ENCODE peak calls at places on chromosomes 7 and 10, in six cellular contexts. Z is mesothelial cell of epicardium, X is GM23338, I is neural crest cell, M is GM20000, P is progenitor cell of endocrine pancreas. U is an unnamed sample.

GRCh38 chr7:14236834-14237233 is 247.4 kb upstream of the ETV1 start:
- DNase-seq in M (no peak), Z (no peak), X (no peak), I (no peak), P (no peak), U (no peak)

GRCh38 chr10:76946268-76946667 is 691.3 kb downstream of the KCNMA1 start:
- DNase-seq in M (no peak), Z (no peak), I (no peak), X (no peak), P (no peak), U (no peak)

GRCh38 chr7:5422324-5423271 is 1.0 kb downstream of the TNRC18 start:
- DNase-seq in Z (peak), P (no peak), M (peak), X (peak), I (peak), U (peak)

GRCh38 chr7:79403879-79404278 is 49.6 kb downstream of the MAGI2 start:
- DNase-seq in M (no peak), P (no peak), Z (no peak), I (no peak), X (no peak), U (no peak)

GRCh38 chr10:51960494-51960895 is 261.1 kb upstream of the CSTF2T start:
- DNase-seq in M (peak), Z (no peak), X (peak), P (no peak), I (no peak), U (no peak)

GRCh38 chr10:48577158-48577557 is 27.7 kb downstream of the ARHGAP22 start:
- DNase-seq in X (no peak), I (no peak), M (peak), P (no peak), Z (no peak), U (no peak)

GRCh38 chr10:43863859-43864591 is 215.3 kb upstream of the ZNF32 start:
- DNase-seq in Z (no peak), P (no peak), X (no peak), I (no peak), M (no peak), U (no peak)

GRCh38 chr10:110774069-110775021 is 97.4 kb upstream of the PDCD4 start:
- DNase-seq in P (no peak), Z (no peak), M (peak), X (no peak), I (no peak), U (no peak)

GRCh38 chr7:54394877-54395276 is 147.3 kb upstream of the VSTM2A start:
- DNase-seq in M (no peak), Z (no peak), P (no peak), I (no peak), X (no peak), U (no peak)

GRCh38 chr7:137091396-137091795 is 222.9 kb downstream of the CHRM2 start:
- DNase-seq in X (peak), P (no peak), I (no peak), M (no peak), Z (no peak), U (no peak)

DNA sequence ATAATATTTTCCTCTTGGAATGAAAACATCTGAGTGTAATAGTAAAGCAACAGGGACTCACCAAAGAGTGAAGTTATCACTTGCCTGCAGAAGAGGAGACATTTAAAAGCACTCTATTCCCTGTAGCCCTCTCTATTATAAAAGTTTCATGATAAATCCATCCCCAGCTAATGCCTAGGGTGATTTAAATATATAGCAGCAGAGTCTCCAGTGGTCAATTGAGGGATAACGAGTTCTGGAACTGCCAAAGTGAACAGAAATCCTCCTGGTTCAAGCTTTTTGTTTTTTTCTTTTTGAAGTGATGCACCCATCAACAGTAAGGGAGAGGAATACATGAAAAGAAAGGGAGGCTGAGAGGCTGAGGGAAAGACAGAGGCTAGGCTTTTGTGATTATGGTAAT is 87.3 kb downstream of the EVX1 start:
- DNase-seq in X (peak), P (no peak), I (no peak), M (no peak), Z (no peak), U (no peak)
- TF ChIP-seq CTCF in X (peak), P (peak), I (peak), M (no peak), Z (no peak), U (no peak)

GRCh38 chr10:82953331-82953730 is 1078.3 kb downstream of the NRG3 start:
- DNase-seq in M (no peak), Z (no peak), X (no peak), P (no peak), I (no peak), U (no peak)

GRCh38 chr10:82953909-82954308 is 1078.9 kb downstream of the NRG3 start:
- DNase-seq in M (no peak), I (no peak), X (peak), P (no peak), Z (no peak), U (no peak)

GRCh38 chr10:82949816-82950575 is 1075.0 kb downstream of the NRG3 start:
- DNase-seq in Z (no peak), X (no peak), I (no peak), P (no peak), M (no peak), U (no peak)
- TF ChIP-seq CTCF in Z (no peak), X (no peak), I (no peak), P (no peak), M (no peak), U (no peak)

GRCh38 chr10:66917104-66917503 is 8.7 kb upstream of the LRRTM3 start:
- DNase-seq in X (peak), Z (no peak), M (no peak), I (no peak), P (no peak), U (no peak)
- TF ChIP-seq CTCF in X (peak), Z (no peak), M (no peak), I (no peak), P (peak), U (no peak)

DNA sequence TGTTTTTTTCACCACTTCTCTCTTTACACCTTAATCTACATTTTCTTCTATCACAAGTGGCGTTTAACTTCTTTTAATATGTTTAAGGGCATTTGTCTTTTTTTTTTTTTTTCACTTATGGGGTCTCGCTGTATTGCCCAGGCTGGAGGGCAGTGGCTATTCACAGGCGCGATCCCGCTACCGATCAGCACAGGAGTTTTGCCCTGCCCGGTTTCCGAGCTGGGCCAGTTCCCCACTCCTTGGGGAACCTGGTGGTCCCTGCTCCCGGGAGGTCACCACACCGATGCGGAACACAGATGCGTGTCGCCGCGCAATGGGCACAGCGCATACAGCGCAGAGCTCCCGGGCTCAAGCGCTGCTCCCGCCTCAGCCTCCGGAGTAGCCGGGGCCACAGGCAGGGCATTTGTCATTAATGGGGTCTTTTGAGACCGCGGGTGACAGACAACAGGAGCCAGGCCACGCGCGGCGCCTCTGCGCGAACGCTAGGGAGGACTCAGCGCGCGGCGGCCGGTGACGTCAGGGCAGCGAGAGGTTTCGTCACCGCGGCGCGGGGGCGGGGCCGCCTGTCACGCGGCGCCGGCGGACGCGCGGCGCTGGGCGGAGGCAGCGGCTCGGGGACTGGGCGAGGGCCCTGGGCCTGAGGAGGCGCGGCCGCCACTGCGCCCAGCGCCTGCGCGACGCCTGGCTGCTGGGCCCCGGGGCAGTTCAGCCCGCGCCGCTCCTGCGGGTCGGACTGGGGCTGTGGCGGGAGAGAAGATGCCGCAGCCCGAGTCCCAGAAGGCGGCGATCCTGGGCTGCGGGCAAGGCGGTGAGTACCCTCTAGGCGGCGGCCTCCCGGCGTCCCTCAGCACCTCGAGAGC is at the start of gene GALNT11:
- DNase-seq in I (peak), P (peak), Z (peak), M (peak), X (peak), U (peak)
- TF ChIP-seq CTCF in I (peak), P (peak), Z (no peak), M (no peak), X (peak), U (peak)

DNA sequence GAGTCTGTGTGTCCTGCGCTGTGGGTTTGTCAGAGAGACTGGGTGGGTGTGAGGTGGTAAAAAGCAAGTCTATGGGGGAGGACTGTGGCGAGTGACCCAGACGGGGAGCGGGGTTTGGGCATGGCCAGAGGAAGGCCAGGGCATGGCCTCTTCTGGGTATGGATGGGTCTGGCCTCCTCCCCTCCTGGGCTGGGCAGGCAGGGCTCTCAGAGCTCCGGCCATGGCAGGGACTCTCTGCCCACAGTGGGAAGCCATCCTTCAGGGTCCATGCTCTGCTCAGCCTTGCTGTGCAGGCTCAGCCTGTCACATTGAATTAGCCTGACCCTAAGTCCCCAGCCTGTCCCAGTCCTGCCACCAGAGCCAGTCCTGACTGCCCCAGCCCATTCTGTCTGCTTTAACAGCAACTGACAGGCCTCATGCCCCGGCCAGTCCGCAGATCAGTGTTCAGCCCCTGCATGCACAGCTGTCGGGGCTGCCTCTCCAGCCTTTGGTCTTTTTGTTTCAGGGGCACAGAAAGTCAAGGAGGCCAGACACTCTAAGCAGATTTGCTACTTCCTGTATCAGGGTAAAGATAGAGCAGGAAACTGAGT is 7.9 kb downstream of the ANTXRL start:
- DNase-seq in I (no peak), X (no peak), Z (no peak), P (no peak), M (no peak), U (no peak)
- TF ChIP-seq CTCF in I (no peak), X (no peak), Z (no peak), P (no peak), M (no peak), U (no peak)

GRCh38 chr10:104151737-104152136 is 29.8 kb downstream of the SFR1 start:
- DNase-seq in M (no peak), X (no peak), P (no peak), Z (no peak), I (no peak), U (no peak)

GRCh38 chr10:104146871-104147270 is 24.9 kb downstream of the SFR1 start:
- DNase-seq in I (no peak), P (no peak), X (peak), Z (no peak), M (no peak), U (no peak)

GRCh38 chr10:104155591-104155990 is 33.6 kb downstream of the SFR1 start:
- DNase-seq in I (no peak), Z (no peak), M (no peak), P (no peak), X (no peak), U (no peak)

DNA sequence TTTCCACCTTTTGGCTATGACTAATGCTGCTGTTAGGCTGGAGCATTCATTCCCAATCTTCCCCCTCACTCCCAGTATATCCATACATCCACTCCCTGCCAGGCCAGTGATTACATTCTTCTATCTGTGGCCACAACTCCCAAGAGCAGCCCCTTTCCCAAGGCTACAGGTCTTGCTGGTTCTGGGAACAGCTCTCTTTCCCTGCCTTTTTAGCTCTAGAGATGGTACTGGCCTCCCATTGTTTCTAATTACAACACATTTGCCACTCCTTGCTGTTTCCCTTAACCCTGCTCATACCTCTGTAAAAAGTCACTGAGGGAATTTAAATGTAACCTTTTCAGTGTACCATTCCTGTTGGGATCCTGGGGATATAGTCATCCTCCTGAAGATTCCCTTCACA is 28.2 kb downstream of the SFR1 start:
- DNase-seq in I (no peak), X (no peak), Z (no peak), P (no peak), M (no peak), U (no peak)
- TF ChIP-seq CTCF in I (no peak), X (no peak), Z (no peak), P (no peak), M (no peak), U (no peak)

DNA sequence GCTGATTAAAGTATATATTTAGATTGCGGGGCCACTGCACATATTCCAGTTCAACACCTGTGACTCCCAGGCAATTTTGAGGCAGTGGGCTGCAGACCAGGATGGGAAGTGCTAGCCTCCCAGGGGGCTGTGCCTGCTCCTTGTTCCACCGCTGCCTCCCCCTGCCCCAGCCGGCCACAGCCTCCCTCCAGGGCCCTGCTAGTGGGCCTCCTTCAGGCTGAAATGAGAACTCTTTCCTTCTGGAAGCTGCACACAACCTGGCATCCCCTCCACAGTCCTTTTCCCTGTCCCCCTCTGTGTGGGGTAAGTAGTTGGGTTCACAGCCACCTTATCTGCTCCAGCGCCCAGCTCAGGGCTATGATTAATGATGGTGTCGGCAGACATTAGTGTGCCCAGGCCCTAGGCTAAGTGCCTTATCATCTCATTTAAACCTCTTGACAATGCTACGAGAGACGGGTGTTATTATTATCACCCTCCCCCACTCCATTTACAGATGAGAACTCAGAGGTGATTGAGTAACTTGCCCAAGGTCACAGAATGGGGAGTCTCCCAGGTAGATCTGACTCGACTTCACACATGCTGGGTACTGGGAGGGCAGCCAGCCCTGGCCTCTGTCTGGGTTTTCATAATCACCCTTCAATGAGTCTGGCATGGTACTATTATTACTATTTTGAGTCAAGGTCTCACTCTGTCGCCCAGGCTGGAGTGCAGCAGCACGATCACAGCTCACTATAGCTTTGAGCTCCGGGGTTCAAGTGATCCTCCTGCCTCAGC is 10.8 kb upstream of the SFRP5 start:
- DNase-seq in M (no peak), X (no peak), P (no peak), Z (no peak), I (no peak), U (no peak)
- TF ChIP-seq CTCF in M (no peak), X (peak), P (peak), Z (no peak), I (no peak), U (no peak)

DNA sequence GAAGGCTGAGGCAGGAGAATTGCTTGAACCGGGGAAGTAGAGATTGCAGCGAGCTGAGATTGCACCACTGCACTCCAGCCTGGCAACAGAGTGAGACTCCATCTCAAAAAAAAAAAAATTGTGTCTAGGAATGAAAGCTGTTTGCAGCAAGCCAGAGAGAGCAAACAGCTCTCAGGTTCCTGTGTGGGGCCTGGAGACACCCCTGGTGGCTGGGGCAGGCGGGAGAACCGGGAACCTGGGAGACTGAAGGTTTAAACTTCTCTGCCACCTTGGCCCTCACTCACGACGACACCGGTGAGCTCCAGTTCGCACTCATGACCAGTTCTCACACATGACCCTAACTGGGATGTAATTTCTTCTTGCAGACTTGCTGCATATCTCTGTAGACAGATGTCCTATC is 13.2 kb upstream of the UNCX start:
- DNase-seq in P (no peak), X (no peak), Z (no peak), M (peak), I (no peak), U (no peak)
- TF ChIP-seq CTCF in P (no peak), X (no peak), Z (no peak), M (no peak), I (no peak), U (no peak)

U was measured in D721Med.